ENCODE peak calls at places on chromosomes 5 and 9, in nine cellular contexts. T, X, W, A, I, H, D, S and K are unnamed samples.

GRCh38 chr5:171997011-171997410 is 9.4 kb downstream of the FBXW11 start:
- DNase-seq in I (no peak), H (no peak), T (no peak), A (no peak), W (no peak), D (no peak), S (no peak), X (no peak), K (no peak)

GRCh38 chr5:151825445-151825844 is 53.7 kb downstream of the G3BP1 start:
- DNase-seq in S (peak), D (no peak), H (peak), A (peak), X (no peak), I (peak), T (peak), W (peak), K (peak)

GRCh38 chr9:133569891-133570651 is 35.6 kb downstream of the ADAMTSL2 start:
- DNase-seq in A (peak), T (no peak), W (no peak), H (peak), S (no peak), I (no peak), X (no peak), D (no peak), K (no peak)

GRCh38 chr9:32427111-32427873 is 42.8 kb downstream of the ACO1 start:
- DNase-seq in H (no peak), I (no peak), A (peak), T (no peak), X (no peak), W (no peak), S (no peak), D (no peak), K (no peak)

GRCh38 chr5:43301653-43302091 is 11.5 kb downstream of the HMGCS1 start:
- DNase-seq in X (no peak), W (no peak), A (no peak), H (no peak), D (no peak), S (no peak), T (no peak), I (no peak), K (no peak)

GRCh38 chr5:178387856-178388190 is 155.2 kb upstream of the PHYKPL start:
- DNase-seq in A (no peak), T (no peak), W (no peak), D (peak), S (no peak), I (no peak), X (no peak), H (no peak), K (no peak)

GRCh38 chr9:4590430-4591122 is 71.5 kb upstream of the PLPP6 start:
- DNase-seq in T (no peak), S (no peak), D (no peak), I (peak), H (peak), X (no peak), A (no peak), W (no peak), K (no peak)

GRCh38 chr5:59357421-59357977 is 536.0 kb downstream of the PDE4D start:
- DNase-seq in S (no peak), I (no peak), W (no peak), D (no peak), H (peak), A (peak), X (no peak), T (no peak), K (no peak)

GRCh38 chr9:116467740-116468351 is 219.3 kb upstream of the TRIM32 start:
- DNase-seq in X (no peak), A (peak), H (no peak), W (no peak), D (no peak), T (no peak), S (no peak), I (no peak), K (no peak)

GRCh38 chr9:69222953-69223352 is 48.9 kb downstream of the TJP2 start:
- DNase-seq in T (no peak), H (no peak), S (no peak), D (no peak), A (no peak), I (no peak), X (no peak), W (no peak), K (no peak)

GRCh38 chr5:75034137-75034739 is 18.1 kb downstream of the GCNT4 start:
- DNase-seq in T (no peak), W (peak), S (no peak), H (no peak), I (no peak), A (no peak), D (no peak), X (no peak), K (no peak)

GRCh38 chr5:44770936-44771717 is 37.6 kb upstream of the MRPS30 start:
- DNase-seq in I (no peak), A (peak), S (no peak), T (no peak), X (no peak), W (no peak), H (no peak), D (no peak), K (no peak)

GRCh38 chr9:116589392-116590354 is 97.4 kb upstream of the TRIM32 start:
- DNase-seq in W (peak), H (peak), X (no peak), D (no peak), A (peak), I (no peak), T (peak), S (no peak), K (no peak)

GRCh38 chr9:137788561-137789294 is 88.9 kb upstream of the CACNA1B start:
- DNase-seq in T (no peak), W (no peak), H (peak), S (no peak), I (no peak), A (no peak), D (no peak), X (no peak), K (no peak)

GRCh38 chr5:3546028-3546427 is 49.6 kb upstream of the IRX1 start:
- DNase-seq in X (no peak), D (no peak), I (no peak), A (no peak), S (no peak), W (no peak), T (no peak), H (no peak), K (no peak)

GRCh38 chr9:137244486-137245449 is 3.7 kb downstream of the TUBB4B start:
- DNase-seq in W (no peak), X (no peak), I (no peak), D (no peak), H (peak), S (no peak), A (no peak), T (no peak), K (no peak)

GRCh38 chr5:75340714-75341478 is 3.9 kb downstream of the HMGCR start:
- DNase-seq in H (no peak), X (no peak), A (no peak), D (no peak), W (no peak), S (no peak), T (no peak), I (no peak), K (no peak)

GRCh38 chr5:153352685-153353219 is 137.7 kb upstream of the GRIA1 start:
- DNase-seq in W (peak), D (no peak), I (no peak), T (no peak), S (no peak), X (no peak), A (peak), H (no peak), K (no peak)

GRCh38 chr5:122773615-122774014 is 1.3 kb upstream of the SNX2 start:
- DNase-seq in I (no peak), S (no peak), H (no peak), T (no peak), D (no peak), X (no peak), W (no peak), A (no peak), K (no peak)

GRCh38 chr5:136036991-136037705 is 8.4 kb downstream of the TGFBI start:
- DNase-seq in W (peak), T (no peak), S (peak), X (peak), D (peak), H (no peak), I (no peak), A (peak), K (peak)

GRCh38 chr5:92850886-92851285 is 730.1 kb downstream of the NR2F1-AS1 start:
- DNase-seq in I (no peak), D (no peak), S (no peak), H (no peak), A (no peak), T (no peak), X (no peak), W (no peak), K (peak)

GRCh38 chr9:31608413-31608812 is 776.0 kb upstream of the ACO1 start:
- DNase-seq in I (peak), D (no peak), A (no peak), S (no peak), H (no peak), W (no peak), X (no peak), T (no peak), K (no peak)

GRCh38 chr5:147973086-147973485 is 66.7 kb upstream of the C5orf46 start:
- DNase-seq in I (no peak), W (no peak), T (no peak), A (no peak), H (no peak), D (no peak), S (no peak), X (no peak), K (peak)

GRCh38 chr5:124751031-124751430 is 4.6 kb upstream of the ZNF608 start:
- DNase-seq in D (no peak), I (no peak), W (no peak), X (no peak), S (no peak), T (no peak), H (peak), A (no peak), K (no peak)

GRCh38 chr5:96256795-96257470 is 176.1 kb downstream of the PCSK1 start:
- DNase-seq in X (no peak), I (no peak), S (no peak), D (no peak), T (peak), W (no peak), H (peak), A (peak), K (peak)

GRCh38 chr5:56565693-56566092 is 249.7 kb upstream of the MAP3K1 start:
- DNase-seq in X (no peak), A (no peak), H (no peak), D (no peak), T (no peak), W (no peak), S (no peak), I (no peak), K (no peak)

GRCh38 chr5:75091597-75091996 is 39.2 kb upstream of the GCNT4 start:
- DNase-seq in D (no peak), I (no peak), A (no peak), X (no peak), S (no peak), W (no peak), T (no peak), H (no peak), K (no peak)

GRCh38 chr9:110213413-110214044 is 5.6 kb upstream of the C9orf152 start:
- DNase-seq in S (no peak), X (no peak), W (no peak), I (no peak), A (no peak), D (no peak), T (no peak), H (no peak), K (no peak)

GRCh38 chr9:93843396-93843795 is 111.8 kb downstream of the BARX1 start:
- DNase-seq in T (no peak), I (no peak), X (no peak), H (no peak), D (no peak), S (no peak), A (peak), W (no peak), K (no peak)

GRCh38 chr5:10856646-10857332 is 95.8 kb upstream of the DAP start:
- DNase-seq in S (peak), I (peak), H (peak), X (no peak), W (peak), A (peak), T (peak), D (no peak), K (no peak)

GRCh38 chr9:131738838-131739191 is 1.1 kb downstream of the RAPGEF1 start:
- DNase-seq in I (no peak), S (no peak), H (peak), A (no peak), D (no peak), W (peak), X (no peak), T (no peak), K (no peak)

GRCh38 chr9:136853596-136854112 is 1.5 kb downstream of the MAMDC4 start:
- DNase-seq in H (peak), I (no peak), D (no peak), X (no peak), T (no peak), W (no peak), A (no peak), S (no peak), K (no peak)

GRCh38 chr5:124704594-124705284 is 41.7 kb downstream of the ZNF608 start:
- DNase-seq in S (no peak), W (no peak), A (no peak), I (no peak), T (no peak), X (no peak), H (no peak), D (no peak), K (peak)

GRCh38 chr9:89929721-89930480 is 325.1 kb downstream of the GADD45G start:
- DNase-seq in S (no peak), A (peak), X (no peak), D (no peak), I (no peak), W (no peak), T (no peak), H (no peak), K (peak)